ENCODE peak calls at places on chromosomes 13 and 19, in seven cellular contexts. One of them, this sample, is unnamed.

GRCh38 chr13:44368599-44369368 is 4.8 kb upstream of the SERP2 start:
- DNase-seq in A549: no peak
- DNase-seq in lower leg skin: no peak
- DNase-seq in CD8-positive, alpha-beta memory T cell: no peak
- DNase-seq in adipocyte: no peak
- DNase-seq in fibroblast of villous mesenchyme: peak
- DNase-seq in BJ: no peak
- DNase-seq in this sample: no peak

GRCh38 chr19:47447470-47448359 is 24.0 kb downstream of the SLC8A2 start:
- DNase-seq in fibroblast of villous mesenchyme: peak
- DNase-seq in lower leg skin: no peak
- DNase-seq in BJ: no peak
- DNase-seq in CD8-positive, alpha-beta memory T cell: peak
- DNase-seq in A549: peak
- DNase-seq in adipocyte: peak
- DNase-seq in this sample: no peak

GRCh38 chr19:42965204-42965603 is 28.2 kb upstream of the PSG7 start:
- DNase-seq in A549: no peak
- DNase-seq in fibroblast of villous mesenchyme: peak
- DNase-seq in adipocyte: peak
- DNase-seq in lower leg skin: no peak
- DNase-seq in CD8-positive, alpha-beta memory T cell: no peak
- DNase-seq in BJ: peak
- DNase-seq in this sample: no peak

GRCh38 chr19:58091251-58091995 is 6.6 kb downstream of the ZSCAN18 start:
- DNase-seq in fibroblast of villous mesenchyme: no peak
- DNase-seq in lower leg skin: no peak
- DNase-seq in BJ: no peak
- DNase-seq in CD8-positive, alpha-beta memory T cell: no peak
- DNase-seq in A549: no peak
- DNase-seq in adipocyte: no peak
- DNase-seq in this sample: no peak

GRCh38 chr13:113837554-113838355 is 26.1 kb downstream of the GAS6 start:
- DNase-seq in adipocyte: peak
- DNase-seq in CD8-positive, alpha-beta memory T cell: no peak
- DNase-seq in BJ: peak
- DNase-seq in fibroblast of villous mesenchyme: peak
- DNase-seq in lower leg skin: peak
- DNase-seq in A549: peak
- DNase-seq in this sample: peak

GRCh38 chr13:72521965-72522661 is 205.3 kb downstream of the MZT1 start:
- DNase-seq in CD8-positive, alpha-beta memory T cell: no peak
- DNase-seq in lower leg skin: no peak
- DNase-seq in BJ: no peak
- DNase-seq in A549: no peak
- DNase-seq in adipocyte: no peak
- DNase-seq in fibroblast of villous mesenchyme: no peak
- DNase-seq in this sample: no peak

GRCh38 chr13:31913459-31913858 is 118.1 kb upstream of the FRY start:
- DNase-seq in CD8-positive, alpha-beta memory T cell: no peak
- DNase-seq in fibroblast of villous mesenchyme: peak
- DNase-seq in BJ: no peak
- DNase-seq in adipocyte: peak
- DNase-seq in A549: no peak
- DNase-seq in lower leg skin: no peak
- DNase-seq in this sample: no peak

GRCh38 chr19:3013261-3013725 is 15.8 kb downstream of the TLE2 start:
- DNase-seq in fibroblast of villous mesenchyme: no peak
- DNase-seq in BJ: no peak
- DNase-seq in CD8-positive, alpha-beta memory T cell: no peak
- DNase-seq in adipocyte: no peak
- DNase-seq in A549: no peak
- DNase-seq in lower leg skin: no peak
- DNase-seq in this sample: no peak

GRCh38 chr19:16628984-16629691 is 1.1 kb upstream of the MED26 start:
- DNase-seq in adipocyte: peak
- DNase-seq in A549: no peak
- DNase-seq in lower leg skin: peak
- DNase-seq in BJ: peak
- DNase-seq in fibroblast of villous mesenchyme: peak
- DNase-seq in CD8-positive, alpha-beta memory T cell: no peak
- DNase-seq in this sample: no peak

GRCh38 chr13:26629260-26629659 is 71.8 kb downstream of the WASF3 start:
- DNase-seq in CD8-positive, alpha-beta memory T cell: no peak
- DNase-seq in A549: peak
- DNase-seq in BJ: no peak
- DNase-seq in fibroblast of villous mesenchyme: no peak
- DNase-seq in lower leg skin: no peak
- DNase-seq in adipocyte: no peak
- DNase-seq in this sample: no peak

GRCh38 chr19:50557009-50557613 is 11.1 kb downstream of the LRRC4B start:
- DNase-seq in A549: no peak
- DNase-seq in fibroblast of villous mesenchyme: no peak
- DNase-seq in lower leg skin: no peak
- DNase-seq in BJ: no peak
- DNase-seq in adipocyte: no peak
- DNase-seq in CD8-positive, alpha-beta memory T cell: no peak
- DNase-seq in this sample: no peak

GRCh38 chr19:16830679-16831078 is 1.5 kb downstream of the SIN3B start:
- DNase-seq in CD8-positive, alpha-beta memory T cell: no peak
- DNase-seq in lower leg skin: no peak
- DNase-seq in BJ: no peak
- DNase-seq in fibroblast of villous mesenchyme: peak
- DNase-seq in A549: no peak
- DNase-seq in adipocyte: peak
- DNase-seq in this sample: no peak

GRCh38 chr19:1910169-1910568 is 5.0 kb downstream of the ADAT3 start:
- DNase-seq in fibroblast of villous mesenchyme: peak
- DNase-seq in BJ: no peak
- DNase-seq in A549: no peak
- DNase-seq in adipocyte: peak
- DNase-seq in CD8-positive, alpha-beta memory T cell: no peak
- DNase-seq in lower leg skin: no peak
- DNase-seq in this sample: no peak

GRCh38 chr13:114031631-114032030 is 57.8 kb upstream of the C13orf46 start:
- DNase-seq in A549: no peak
- DNase-seq in BJ: no peak
- DNase-seq in CD8-positive, alpha-beta memory T cell: no peak
- DNase-seq in fibroblast of villous mesenchyme: no peak
- DNase-seq in lower leg skin: no peak
- DNase-seq in adipocyte: no peak
- DNase-seq in this sample: no peak

GRCh38 chr13:76474356-76474755 is 411.8 kb downstream of the KCTD12 start:
- DNase-seq in lower leg skin: no peak
- DNase-seq in CD8-positive, alpha-beta memory T cell: no peak
- DNase-seq in fibroblast of villous mesenchyme: no peak
- DNase-seq in A549: no peak
- DNase-seq in adipocyte: peak
- DNase-seq in BJ: no peak
- DNase-seq in this sample: no peak

GRCh38 chr13:34340534-34340933 is 522.6 kb downstream of the RFC3 start:
- DNase-seq in lower leg skin: peak
- DNase-seq in CD8-positive, alpha-beta memory T cell: no peak
- DNase-seq in adipocyte: no peak
- DNase-seq in A549: peak
- DNase-seq in BJ: no peak
- DNase-seq in fibroblast of villous mesenchyme: peak
- DNase-seq in this sample: no peak

GRCh38 chr13:68713394-68713793 is 1394.2 kb upstream of the ATXN8OS start:
- DNase-seq in lower leg skin: no peak
- DNase-seq in A549: no peak
- DNase-seq in fibroblast of villous mesenchyme: no peak
- DNase-seq in CD8-positive, alpha-beta memory T cell: no peak
- DNase-seq in adipocyte: no peak
- DNase-seq in BJ: no peak
- DNase-seq in this sample: no peak

GRCh38 chr13:97978661-97979450 is 25.4 kb downstream of the IPO5 start:
- DNase-seq in BJ: no peak
- DNase-seq in fibroblast of villous mesenchyme: no peak
- DNase-seq in adipocyte: peak
- DNase-seq in lower leg skin: no peak
- DNase-seq in A549: no peak
- DNase-seq in CD8-positive, alpha-beta memory T cell: no peak
- DNase-seq in this sample: no peak

GRCh38 chr19:3573858-3574637 is 1.3 kb downstream of the HMG20B start:
- DNase-seq in fibroblast of villous mesenchyme: peak
- DNase-seq in BJ: peak
- DNase-seq in adipocyte: peak
- DNase-seq in CD8-positive, alpha-beta memory T cell: peak
- DNase-seq in A549: peak
- DNase-seq in lower leg skin: peak
- DNase-seq in this sample: peak

GRCh38 chr19:46081928-46082727 is 41.3 kb upstream of the IGFL4 start:
- DNase-seq in fibroblast of villous mesenchyme: peak
- DNase-seq in CD8-positive, alpha-beta memory T cell: no peak
- DNase-seq in BJ: no peak
- DNase-seq in A549: peak
- DNase-seq in adipocyte: peak
- DNase-seq in lower leg skin: peak
- DNase-seq in this sample: no peak

GRCh38 chr19:24099829-24100228 is 12.8 kb downstream of the ZNF254 start:
- DNase-seq in CD8-positive, alpha-beta memory T cell: no peak
- DNase-seq in adipocyte: peak
- DNase-seq in A549: no peak
- DNase-seq in BJ: no peak
- DNase-seq in fibroblast of villous mesenchyme: peak
- DNase-seq in lower leg skin: no peak
- DNase-seq in this sample: no peak

GRCh38 chr19:19661141-19661674 is 2.3 kb downstream of the ATP13A1 start:
- DNase-seq in A549: no peak
- DNase-seq in BJ: no peak
- DNase-seq in CD8-positive, alpha-beta memory T cell: peak
- DNase-seq in adipocyte: no peak
- DNase-seq in fibroblast of villous mesenchyme: no peak
- DNase-seq in lower leg skin: no peak
- DNase-seq in this sample: no peak

GRCh38 chr19:14416743-14417214 is 2.4 kb downstream of the DDX39A start:
- DNase-seq in CD8-positive, alpha-beta memory T cell: no peak
- DNase-seq in adipocyte: peak
- DNase-seq in A549: no peak
- DNase-seq in fibroblast of villous mesenchyme: peak
- DNase-seq in lower leg skin: no peak
- DNase-seq in BJ: no peak
- DNase-seq in this sample: no peak

GRCh38 chr13:56713656-56714055 is 427.1 kb upstream of the PRR20A start:
- DNase-seq in BJ: no peak
- DNase-seq in A549: no peak
- DNase-seq in adipocyte: no peak
- DNase-seq in lower leg skin: no peak
- DNase-seq in CD8-positive, alpha-beta memory T cell: no peak
- DNase-seq in fibroblast of villous mesenchyme: no peak
- DNase-seq in this sample: no peak

GRCh38 chr13:26045123-26045522 is 6.7 kb downstream of the SHISA2 start:
- DNase-seq in BJ: no peak
- DNase-seq in adipocyte: no peak
- DNase-seq in CD8-positive, alpha-beta memory T cell: no peak
- DNase-seq in A549: no peak
- DNase-seq in lower leg skin: no peak
- DNase-seq in fibroblast of villous mesenchyme: no peak
- DNase-seq in this sample: no peak

GRCh38 chr19:16623576-16623975 is 4.4 kb downstream of the MED26 start:
- DNase-seq in CD8-positive, alpha-beta memory T cell: no peak
- DNase-seq in fibroblast of villous mesenchyme: no peak
- DNase-seq in lower leg skin: no peak
- DNase-seq in adipocyte: no peak
- DNase-seq in BJ: no peak
- DNase-seq in A549: no peak
- DNase-seq in this sample: no peak

GRCh38 chr13:31310356-31310755 is 110.6 kb downstream of the B3GLCT start:
- DNase-seq in fibroblast of villous mesenchyme: no peak
- DNase-seq in BJ: no peak
- DNase-seq in A549: no peak
- DNase-seq in CD8-positive, alpha-beta memory T cell: no peak
- DNase-seq in lower leg skin: no peak
- DNase-seq in adipocyte: no peak
- DNase-seq in this sample: no peak

This sample was measured in esophagus muscularis mucosa.